ENCODE peak calls at places on chromosome 12, in seven cellular contexts. Z is A172, N is nucleus accumbens, G is HEK293T, E is gastrocnemius medialis, Q is NCI-H1105, U is cardiac fibroblast. L is an unnamed sample.

GRCh38 chr12:3728686-3729085 is 24.2 kb downstream of the CRACR2A start:
- DNase-seq in Z (no peak), N (no peak), G (no peak), E (no peak), Q (no peak), U (no peak), L (no peak)

GRCh38 chr12:80031229-80031628 is 68.1 kb upstream of the OTOGL start:
- DNase-seq in Z (no peak), N (no peak), G (no peak), E (no peak), Q (no peak), U (no peak), L (no peak)

GRCh38 chr12:6468283-6468575 is 2.2 kb downstream of the VAMP1 start:
- DNase-seq in Z (no peak), N (no peak), G (no peak), E (no peak), Q (no peak), U (peak), L (no peak)

GRCh38 chr12:107903377-107904061 is 129.0 kb downstream of the ASCL4 start:
- DNase-seq in Z (peak), N (no peak), G (peak), E (no peak), Q (peak), U (peak), L (no peak)

GRCh38 chr12:109475993-109476806 is 900 bp downstream of the KCTD10 start:
- DNase-seq in Z (no peak), N (no peak), G (no peak), E (no peak), Q (no peak), U (peak), L (no peak)

GRCh38 chr12:42361909-42362706 is 36.1 kb downstream of the PPHLN1 start:
- DNase-seq in Z (no peak), N (no peak), G (no peak), E (no peak), Q (no peak), U (no peak), L (no peak)

GRCh38 chr12:56197921-56198635 is 8.8 kb upstream of the SMARCC2 start:
- DNase-seq in Z (no peak), N (no peak), G (no peak), E (no peak), Q (no peak), U (no peak), L (no peak)

GRCh38 chr12:28872654-28873268 is 276.3 kb upstream of the FAR2 start:
- DNase-seq in Z (peak), N (peak), G (peak), E (no peak), Q (peak), U (peak), L (peak)

GRCh38 chr12:124814741-124815613 is 48.7 kb downstream of the SCARB1 start:
- DNase-seq in Z (no peak), N (no peak), G (no peak), E (peak), Q (no peak), U (no peak), L (no peak)

GRCh38 chr12:100141666-100141997 is 1.0 kb downstream of the BLTP3B start:
- DNase-seq in Z (peak), N (no peak), G (no peak), E (peak), Q (no peak), U (peak), L (no peak)

GRCh38 chr12:106078358-106079025 is 60.3 kb downstream of the NUAK1 start:
- DNase-seq in Z (peak), N (peak), G (no peak), E (peak), Q (no peak), U (peak), L (no peak)

GRCh38 chr12:114193474-114193873 is 212.5 kb downstream of the TBX5 start:
- DNase-seq in Z (no peak), N (no peak), G (no peak), E (no peak), Q (no peak), U (no peak), L (no peak)

GRCh38 chr12:75591628-75592027 is 80.2 kb upstream of the KRR1 start:
- DNase-seq in Z (no peak), N (no peak), G (no peak), E (no peak), Q (no peak), U (no peak), L (no peak)

GRCh38 chr12:78406776-78407335 is 457.7 kb upstream of the SYT1 start:
- DNase-seq in Z (no peak), N (no peak), G (no peak), E (no peak), Q (no peak), U (peak), L (no peak)

GRCh38 chr12:54389139-54389508 is 4.6 kb upstream of the ZNF385A start:
- DNase-seq in Z (no peak), N (no peak), G (no peak), E (no peak), Q (no peak), U (no peak), L (no peak)

GRCh38 chr12:42162198-42162597 is 17.5 kb upstream of the GXYLT1 start:
- DNase-seq in Z (peak), N (no peak), G (no peak), E (no peak), Q (no peak), U (peak), L (no peak)

GRCh38 chr12:98736352-98737326 is 91.5 kb downstream of the APAF1 start:
- DNase-seq in Z (no peak), N (no peak), G (no peak), E (no peak), Q (peak), U (no peak), L (no peak)

GRCh38 chr12:56630180-56630632 is at the start of gene BAZ2A:
- DNase-seq in Z (peak), N (peak), G (peak), E (peak), Q (peak), U (peak), L (no peak)

GRCh38 chr12:29743801-29744200 is 39.9 kb downstream of the TMTC1 start:
- DNase-seq in Z (peak), N (no peak), G (no peak), E (peak), Q (no peak), U (peak), L (no peak)

GRCh38 chr12:122527478-122527944 is 462 bp downstream of the KNTC1 start:
- DNase-seq in Z (no peak), N (no peak), G (peak), E (no peak), Q (no peak), U (peak), L (no peak)

GRCh38 chr12:122947352-122947792 is 18.9 kb downstream of the ABCB9 start:
- DNase-seq in Z (no peak), N (no peak), G (no peak), E (peak), Q (no peak), U (peak), L (no peak)

GRCh38 chr12:2960432-2960956 is 1.3 kb downstream of the TEAD4 start:
- DNase-seq in Z (no peak), N (no peak), G (no peak), E (peak), Q (no peak), U (peak), L (peak)

GRCh38 chr12:21330682-21331253 is 3.9 kb downstream of the SLCO1A2 start:
- DNase-seq in Z (peak), N (no peak), G (no peak), E (no peak), Q (no peak), U (peak), L (no peak)